ENCODE peak calls at places on chromosome 2, in eight cellular contexts. Y is HL-60, W is RWPE2, H is GM06990, V is glutamatergic neuron, E is coronary artery, A is brain microvascular endothelial cell, F is neural progenitor cell. S is an unnamed sample.

GRCh38 chr2:9165625-9166024 is 41.0 kb upstream of the ASAP2 start:
- DNase-seq in Y (no peak), V (no peak), F (no peak), H (no peak), A (peak), W (no peak), E (no peak), S (no peak)

GRCh38 chr2:201983174-201983573 is 50.5 kb upstream of the FZD7 start:
- DNase-seq in W (no peak), Y (no peak), F (peak), H (no peak), E (no peak), V (peak), A (no peak), S (no peak)

GRCh38 chr2:240645346-240646060 is 20.2 kb downstream of the GPR35 start:
- DNase-seq in H (no peak), Y (no peak), W (no peak), V (no peak), E (no peak), F (no peak), A (no peak), S (peak)

GRCh38 chr2:176178271-176178806 is 10.1 kb upstream of the HOXD1 start:
- DNase-seq in V (peak), F (peak), H (no peak), E (no peak), W (no peak), A (no peak), Y (no peak), S (no peak)

GRCh38 chr2:110726285-110726684 is 6.1 kb upstream of the ACOXL start:
- DNase-seq in H (no peak), A (no peak), F (no peak), E (no peak), W (no peak), Y (no peak), V (no peak), S (no peak)

GRCh38 chr2:173659522-173659921 is 304.9 kb downstream of the CDCA7 start:
- DNase-seq in Y (no peak), A (no peak), F (peak), V (no peak), E (no peak), H (no peak), W (no peak), S (no peak)

GRCh38 chr2:119264781-119265692 is 41.4 kb downstream of the STEAP3 start:
- DNase-seq in W (no peak), V (peak), F (peak), Y (no peak), E (peak), A (peak), H (no peak), S (no peak)

GRCh38 chr2:26173596-26174482 is 951 bp downstream of the GAREM2 start:
- DNase-seq in V (peak), A (no peak), E (peak), H (no peak), F (peak), W (no peak), Y (no peak), S (peak)

GRCh38 chr2:216583606-216584005 is 49.6 kb upstream of the IGFBP2 start:
- DNase-seq in H (no peak), V (no peak), A (no peak), F (no peak), W (no peak), E (no peak), Y (no peak), S (no peak)

GRCh38 chr2:116917196-116917595 is 897.3 kb upstream of the DDX18 start:
- DNase-seq in E (no peak), W (no peak), V (no peak), H (no peak), A (no peak), Y (no peak), F (no peak), S (no peak)

GRCh38 chr2:207474871-207475485 is 54.8 kb upstream of the CREB1 start:
- DNase-seq in A (peak), F (peak), W (no peak), H (no peak), V (no peak), Y (peak), E (no peak), S (no peak)

GRCh38 chr2:144477281-144477942 is 42.5 kb downstream of the ZEB2 start:
- DNase-seq in F (no peak), W (no peak), H (no peak), Y (no peak), V (no peak), E (no peak), A (no peak), S (no peak)

GRCh38 chr2:53715568-53715967 is 52.0 kb upstream of the CHAC2 start:
- DNase-seq in V (no peak), Y (no peak), W (no peak), F (no peak), A (no peak), E (no peak), H (no peak), S (no peak)

GRCh38 chr2:174499365-174499764 is 12.5 kb upstream of the GPR155 start:
- DNase-seq in A (no peak), Y (no peak), F (no peak), V (no peak), E (no peak), W (no peak), H (no peak), S (no peak)

GRCh38 chr2:16321872-16322271 is 343.8 kb downstream of the CYRIA start:
- DNase-seq in F (peak), E (no peak), W (no peak), V (no peak), H (no peak), Y (no peak), A (no peak), S (no peak)

GRCh38 chr2:85018049-85018447 is 47.1 kb downstream of the KCMF1 start:
- DNase-seq in V (no peak), Y (no peak), F (no peak), A (no peak), W (no peak), E (no peak), H (no peak), S (no peak)

GRCh38 chr2:170711774-170712652 is 3.1 kb upstream of the SP5 start:
- DNase-seq in V (peak), W (peak), A (no peak), H (no peak), E (no peak), F (peak), Y (no peak), S (no peak)

GRCh38 chr2:134465228-134465627 is 211.4 kb downstream of the MGAT5 start:
- DNase-seq in F (no peak), E (no peak), H (no peak), V (no peak), W (no peak), A (no peak), Y (no peak), S (no peak)

GRCh38 chr2:29519996-29520395 is 401.4 kb downstream of the ALK start:
- DNase-seq in A (peak), F (no peak), H (no peak), V (no peak), W (no peak), E (no peak), Y (no peak), S (no peak)

GRCh38 chr2:67446504-67446911 is 49.4 kb downstream of the ETAA1 start:
- DNase-seq in H (no peak), V (no peak), A (peak), Y (no peak), F (no peak), E (no peak), W (no peak), S (no peak)

GRCh38 chr2:30266705-30267104 is 35.4 kb downstream of the LBH start:
- DNase-seq in Y (no peak), F (no peak), H (no peak), A (no peak), E (no peak), V (no peak), W (no peak), S (no peak)

GRCh38 chr2:223599646-223600009 is 2.5 kb downstream of the SCG2 start:
- DNase-seq in V (no peak), Y (no peak), E (no peak), F (no peak), H (no peak), A (no peak), W (no peak), S (no peak)

GRCh38 chr2:70211595-70211994 is 20.8 kb upstream of the C2orf42 start:
- DNase-seq in E (no peak), V (no peak), A (no peak), Y (no peak), H (no peak), F (no peak), W (no peak), S (no peak)

GRCh38 chr2:85723707-85724360 is 29.7 kb downstream of the GNLY start:
- DNase-seq in V (no peak), E (peak), A (no peak), Y (no peak), W (no peak), H (no peak), F (no peak), S (no peak)

GRCh38 chr2:140695163-140695562 is 1435.7 kb downstream of the LRP1B start:
- DNase-seq in Y (no peak), F (peak), V (no peak), A (peak), E (no peak), H (no peak), W (no peak), S (no peak)

GRCh38 chr2:98795535-98795902 is 64.6 kb upstream of the MGAT4A start:
- DNase-seq in E (no peak), V (no peak), A (no peak), F (no peak), W (no peak), Y (no peak), H (no peak), S (no peak)

GRCh38 chr2:64291181-64291580 is 147.0 kb upstream of the PELI1 start:
- DNase-seq in Y (no peak), W (no peak), F (no peak), V (no peak), E (peak), A (peak), H (no peak), S (no peak)

GRCh38 chr2:242054406-242054805 is 184.9 kb downstream of the RTP5 start:
- DNase-seq in W (no peak), E (no peak), Y (no peak), A (no peak), F (no peak), H (no peak), V (no peak), S (peak)

GRCh38 chr2:26631815-26632214 is 9.4 kb downstream of the CIB4 start:
- DNase-seq in V (no peak), Y (no peak), H (no peak), F (no peak), W (no peak), A (no peak), E (no peak), S (peak)

GRCh38 chr2:50872543-50872942 is 159.4 kb downstream of the NRXN1 start:
- DNase-seq in V (no peak), W (no peak), H (no peak), E (no peak), Y (no peak), A (no peak), F (peak), S (no peak)
- TF ChIP-seq CTCF in V (no peak), W (no peak), H (no peak), E (no peak), Y (no peak), A (peak), F (peak), S (no peak)

GRCh38 chr2:127526940-127527804 is 883 bp upstream of the IWS1 start:
- DNase-seq in A (no peak), Y (no peak), H (no peak), W (no peak), V (no peak), F (peak), E (no peak), S (no peak)
- TF ChIP-seq CTCF in A (peak), Y (no peak), H (peak), W (no peak), V (no peak), F (no peak), E (no peak), S (peak)

DNA sequence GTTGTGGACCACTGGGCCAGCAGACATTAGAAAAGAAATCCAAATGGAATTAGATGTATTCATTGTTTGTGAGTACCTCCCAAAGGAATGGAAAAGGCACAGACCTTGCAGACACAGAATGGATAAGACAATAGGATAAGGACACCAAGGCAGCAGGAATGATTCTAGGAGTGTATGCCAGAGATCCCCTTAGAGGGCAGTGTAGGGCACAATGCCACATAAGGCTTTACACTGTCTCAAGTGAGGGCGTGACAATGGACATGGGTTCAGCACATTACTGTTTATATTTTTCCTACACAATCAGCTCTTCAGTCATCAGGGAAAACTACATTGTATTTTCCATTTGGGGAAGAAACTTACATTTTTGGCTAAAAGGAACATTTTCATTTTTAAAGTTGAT is 250.9 kb downstream of the PTH2R start:
- DNase-seq in V (no peak), F (peak), W (no peak), H (no peak), A (no peak), E (no peak), Y (no peak), S (no peak)
- TF ChIP-seq CTCF in V (no peak), F (peak), W (peak), H (no peak), A (no peak), E (no peak), Y (no peak), S (no peak)

GRCh38 chr2:112268547-112268946 is 6.8 kb upstream of the ZC3H6 start:
- DNase-seq in F (no peak), A (no peak), H (no peak), Y (no peak), V (no peak), E (no peak), W (no peak), S (no peak)
- TF ChIP-seq CTCF in F (no peak), A (no peak), H (no peak), Y (no peak), V (no peak), E (no peak), W (no peak), S (no peak)

GRCh38 chr2:234823196-234823876 is 128.5 kb upstream of the SH3BP4 start:
- DNase-seq in A (no peak), E (no peak), V (no peak), W (no peak), Y (no peak), F (peak), H (no peak), S (no peak)

GRCh38 chr2:234816491-234816890 is 135.3 kb upstream of the SH3BP4 start:
- DNase-seq in A (no peak), V (no peak), E (no peak), W (no peak), Y (no peak), F (no peak), H (no peak), S (no peak)

GRCh38 chr2:234816056-234816455 is 135.8 kb upstream of the SH3BP4 start:
- DNase-seq in F (no peak), W (no peak), Y (no peak), H (no peak), E (no peak), A (no peak), V (no peak), S (no peak)

GRCh38 chr2:234821946-234822470 is 129.8 kb upstream of the SH3BP4 start:
- DNase-seq in H (no peak), F (no peak), W (no peak), V (no peak), E (no peak), Y (no peak), A (no peak), S (no peak)

GRCh38 chr2:234818937-234819336 is 132.9 kb upstream of the SH3BP4 start:
- DNase-seq in Y (no peak), A (no peak), H (no peak), E (no peak), F (no peak), W (no peak), V (no peak), S (no peak)
- TF ChIP-seq CTCF in Y (no peak), A (peak), H (no peak), E (no peak), F (no peak), W (no peak), V (no peak), S (peak)

DNA sequence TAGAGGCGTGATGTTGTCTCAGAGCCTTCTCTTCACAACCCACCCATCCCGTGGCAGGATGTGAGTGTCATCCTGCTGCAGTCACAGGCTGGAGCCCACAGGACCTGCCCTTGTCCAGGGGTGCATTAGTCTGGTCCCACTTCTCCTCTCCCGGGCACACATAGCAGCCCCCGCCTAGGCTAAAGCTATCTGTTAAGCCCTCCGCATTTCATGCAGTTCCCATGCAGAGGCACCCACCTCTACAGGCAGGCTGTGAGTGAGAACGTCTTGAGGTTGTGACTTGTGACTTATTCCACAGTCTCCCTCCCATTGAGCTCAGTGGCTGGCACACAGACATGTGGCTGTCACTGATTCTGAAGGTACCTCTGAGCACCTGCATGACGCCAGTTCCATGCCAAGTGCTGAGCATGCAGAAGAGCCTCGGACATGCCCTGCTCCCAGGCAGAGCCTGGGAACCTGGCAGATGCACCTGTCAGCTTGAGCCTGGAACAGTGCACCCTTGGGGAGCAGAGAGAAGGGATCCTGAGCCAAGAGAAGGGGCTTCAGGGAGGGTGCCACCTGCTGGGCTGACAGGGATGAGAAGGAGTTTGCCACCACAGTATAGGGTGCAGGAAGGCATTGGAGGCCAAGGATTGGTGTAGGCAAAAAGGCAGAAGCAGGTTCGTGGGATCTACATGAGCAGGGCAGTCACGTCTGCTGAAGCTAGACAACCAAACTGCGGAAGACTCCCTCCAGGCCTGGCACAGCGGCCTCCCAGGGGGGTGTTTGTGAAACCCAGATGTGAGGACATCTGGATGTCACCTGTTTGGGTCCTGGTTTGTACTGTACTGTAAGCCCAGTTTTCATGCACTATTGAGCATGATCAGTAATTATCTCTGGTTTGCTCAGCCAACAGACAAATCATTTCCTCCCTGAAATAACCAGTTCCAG is 213.6 kb downstream of the GLI2 start:
- DNase-seq in A (no peak), H (no peak), V (no peak), E (no peak), Y (no peak), W (no peak), F (no peak), S (no peak)
- TF ChIP-seq CTCF in A (peak), H (peak), V (peak), E (no peak), Y (no peak), W (peak), F (peak), S (peak)